ENCODE peak calls at places on chromosome 2, in four cellular contexts. One of them, this sample, is unnamed.

GRCh38 chr2:52222128-52222527 is 1190.2 kb upstream of the NRXN1 start:
- DNase-seq in HTR-8/SVneo: no peak
- DNase-seq in hepatocyte: no peak
- DNase-seq in stimulated activated CD4-positive, alpha-beta T cell treated with anti-CD3 and anti-CD28 coated beads, TNF-alpha, amount 100 ng/mL, for 4 hours: no peak
- DNase-seq in this sample: no peak

GRCh38 chr2:239376942-239377531 is 23.8 kb downstream of the HDAC4 start:
- DNase-seq in stimulated activated CD4-positive, alpha-beta T cell treated with anti-CD3 and anti-CD28 coated beads, TNF-alpha, amount 100 ng/mL, for 4 hours: no peak
- DNase-seq in hepatocyte: no peak
- DNase-seq in HTR-8/SVneo: no peak
- DNase-seq in this sample: peak; percentile 43

GRCh38 chr2:119678021-119678656 is 862 bp upstream of the TMEM177 start:
- DNase-seq in hepatocyte: no peak
- DNase-seq in HTR-8/SVneo: no peak
- DNase-seq in stimulated activated CD4-positive, alpha-beta T cell treated with anti-CD3 and anti-CD28 coated beads, TNF-alpha, amount 100 ng/mL, for 4 hours: no peak
- DNase-seq in this sample: peak; percentile 42

GRCh38 chr2:64750817-64751285 is 97.1 kb upstream of the SERTAD2 start:
- DNase-seq in hepatocyte: peak; percentile 100
- DNase-seq in stimulated activated CD4-positive, alpha-beta T cell treated with anti-CD3 and anti-CD28 coated beads, TNF-alpha, amount 100 ng/mL, for 4 hours: peak; percentile 96
- DNase-seq in HTR-8/SVneo: peak; percentile 100
- DNase-seq in this sample: peak; percentile 100

GRCh38 chr2:135893374-135893794 is 17.1 kb upstream of the MCM6 start:
- DNase-seq in hepatocyte: no peak
- DNase-seq in stimulated activated CD4-positive, alpha-beta T cell treated with anti-CD3 and anti-CD28 coated beads, TNF-alpha, amount 100 ng/mL, for 4 hours: no peak
- DNase-seq in HTR-8/SVneo: no peak
- DNase-seq in this sample: no peak

GRCh38 chr2:138486347-138487198 is 15.0 kb upstream of the SPOPL start:
- DNase-seq in stimulated activated CD4-positive, alpha-beta T cell treated with anti-CD3 and anti-CD28 coated beads, TNF-alpha, amount 100 ng/mL, for 4 hours: no peak
- DNase-seq in hepatocyte: no peak
- DNase-seq in HTR-8/SVneo: no peak
- DNase-seq in this sample: no peak

GRCh38 chr2:115162454-115163293 is 720.2 kb downstream of the DPP10 start:
- DNase-seq in HTR-8/SVneo: no peak
- DNase-seq in hepatocyte: peak; percentile 45
- DNase-seq in stimulated activated CD4-positive, alpha-beta T cell treated with anti-CD3 and anti-CD28 coated beads, TNF-alpha, amount 100 ng/mL, for 4 hours: no peak
- DNase-seq in this sample: peak; percentile 60

GRCh38 chr2:186422226-186422625 is 63.8 kb upstream of the ZC3H15 start:
- DNase-seq in HTR-8/SVneo: peak; percentile 3
- DNase-seq in stimulated activated CD4-positive, alpha-beta T cell treated with anti-CD3 and anti-CD28 coated beads, TNF-alpha, amount 100 ng/mL, for 4 hours: no peak
- DNase-seq in hepatocyte: no peak
- DNase-seq in this sample: no peak

GRCh38 chr2:232707076-232707475 is 9.9 kb downstream of the GIGYF2 start:
- DNase-seq in hepatocyte: no peak
- DNase-seq in HTR-8/SVneo: no peak
- DNase-seq in stimulated activated CD4-positive, alpha-beta T cell treated with anti-CD3 and anti-CD28 coated beads, TNF-alpha, amount 100 ng/mL, for 4 hours: no peak
- DNase-seq in this sample: no peak